ENCODE peak calls at places on chromosomes 4 and X, in five cellular contexts. F is GM12878, J is SK-N-SH, W is K562, C is HepG2. Z is an unnamed sample.

GRCh38 chrX:20218809-20219505 is 47.8 kb downstream of the RPS6KA3 start:
- DNase-seq in C (no peak), W (peak; percentile 54), J (no peak), F (no peak), Z (no peak)

GRCh38 chrX:19291086-19291485 is 52.6 kb upstream of the PDHA1 start:
- DNase-seq in J (no peak), C (no peak), F (no peak), W (no peak), Z (no peak)

GRCh38 chr4:153222162-153222789 is 18.0 kb downstream of the TRIM2 start:
- DNase-seq in W (no peak), F (no peak), J (peak; percentile 84), C (no peak), Z (no peak)

GRCh38 chr4:13527192-13527982 is 16.9 kb downstream of the NKX3-2 start:
- DNase-seq in J (peak; percentile 32), F (no peak), W (no peak), C (no peak), Z (no peak)

GRCh38 chr4:168152837-168153500 is 60.6 kb downstream of the ANXA10 start:
- DNase-seq in F (no peak), J (no peak), C (no peak), W (no peak), Z (no peak)

GRCh38 chrX:150100261-150100660 is 162.0 kb upstream of the EOLA2 start:
- DNase-seq in F (no peak), W (no peak), J (no peak), C (no peak), Z (no peak)

GRCh38 chr4:185589067-185589844 is 53.9 kb upstream of the PDLIM3 start:
- DNase-seq in W (no peak), C (no peak), J (no peak), F (no peak), Z (no peak)

GRCh38 chr4:25320374-25321172 is 8.0 kb downstream of the ZCCHC4 start:
- DNase-seq in W (no peak), F (no peak), J (no peak), C (no peak), Z (peak; percentile 67)

GRCh38 chr4:173761236-173761635 is 231.2 kb upstream of the HAND2 start:
- DNase-seq in C (no peak), F (no peak), J (no peak), W (no peak), Z (no peak)

GRCh38 chr4:158253350-158253980 is 43.2 kb downstream of the TMEM144 start:
- DNase-seq in C (peak; percentile 53), W (peak; percentile 69), J (peak; percentile 48), F (no peak), Z (peak; percentile 56)

GRCh38 chr4:75723117-75723801 is 1.1 kb upstream of the USO1 start:
- DNase-seq in W (peak; percentile 37), C (peak; percentile 53), J (peak; percentile 32), F (no peak), Z (no peak)

GRCh38 chr4:1206299-1207156 is 34.1 kb upstream of the SPON2 start:
- DNase-seq in F (no peak), J (no peak), W (no peak), C (no peak), Z (no peak)

GRCh38 chrX:37371578-37371981 is 22.4 kb downstream of the PRRG1 start:
- DNase-seq in W (no peak), F (no peak), J (no peak), C (no peak), Z (no peak)

GRCh38 chr4:124433500-124433899 is 279.0 kb downstream of the ANKRD50 start:
- DNase-seq in F (no peak), C (no peak), W (peak; percentile 2), J (no peak), Z (no peak)

GRCh38 chrX:70398899-70399298 is 24.2 kb upstream of the GDPD2 start:
- DNase-seq in F (no peak), J (no peak), C (peak; percentile 45), W (no peak), Z (peak; percentile 1)

GRCh38 chr4:113524096-113524495 is 237.4 kb downstream of the CAMK2D start:
- DNase-seq in J (no peak), W (no peak), C (no peak), F (peak; percentile 20), Z (no peak)

GRCh38 chr4:158946825-158947224 is 156.1 kb upstream of the RAPGEF2 start:
- DNase-seq in F (no peak), J (no peak), W (no peak), C (no peak), Z (no peak)

GRCh38 chr4:109472343-109472761 is 38.7 kb downstream of the SEC24B start:
- DNase-seq in F (no peak), W (peak; percentile 23), J (no peak), C (no peak), Z (no peak)

GRCh38 chrX:115234220-115234557 is 293 bp upstream of the LRCH2 start:
- DNase-seq in W (no peak), C (no peak), F (no peak), J (no peak), Z (no peak)

GRCh38 chr4:38563703-38564490 is 100.1 kb upstream of the KLF3 start:
- DNase-seq in J (no peak), F (no peak), C (no peak), W (no peak), Z (no peak)

GRCh38 chr4:77268108-77268507 is 111.1 kb downstream of the CCNG2 start:
- DNase-seq in C (no peak), J (no peak), W (no peak), F (no peak), Z (no peak)

GRCh38 chr4:113116414-113117345 is 67.2 kb downstream of the ANK2 start:
- DNase-seq in F (no peak), C (no peak), W (no peak), J (no peak), Z (no peak)

GRCh38 chrX:44748014-44748413 is 95.8 kb upstream of the DUSP21 start:
- DNase-seq in J (peak; percentile 40), F (no peak), W (peak; percentile 2), C (no peak), Z (no peak)

GRCh38 chr4:88803600-88804096 is 106.0 kb upstream of the NAP1L5 start:
- DNase-seq in F (peak; percentile 69), J (no peak), W (no peak), C (no peak), Z (no peak)

GRCh38 chr4:171857302-171858005 is 44.2 kb downstream of the GALNTL6 start:
- DNase-seq in J (no peak), C (no peak), F (no peak), W (peak; percentile 6), Z (no peak)

GRCh38 chrX:110759785-110760184 is 35.8 kb downstream of the CHRDL1 start:
- DNase-seq in W (no peak), F (no peak), J (no peak), C (no peak), Z (no peak)

GRCh38 chrX:110755061-110755460 is 40.6 kb downstream of the CHRDL1 start:
- DNase-seq in J (no peak), C (no peak), W (no peak), F (no peak), Z (no peak)

GRCh38 chrX:110750526-110751189 is 45.0 kb downstream of the CHRDL1 start:
- DNase-seq in F (no peak), C (no peak), W (no peak), J (no peak), Z (no peak)

GRCh38 chrX:110758781-110759180 is 36.8 kb downstream of the CHRDL1 start:
- DNase-seq in W (no peak), F (no peak), J (no peak), C (no peak), Z (no peak)

GRCh38 chrX:110755611-110756010 is 40.0 kb downstream of the CHRDL1 start:
- DNase-seq in J (no peak), W (no peak), C (no peak), F (no peak), Z (no peak)
- TF ChIP-seq GABPA in J (no peak), W (no peak), C (no peak), F (no peak), Z (no peak)

DNA sequence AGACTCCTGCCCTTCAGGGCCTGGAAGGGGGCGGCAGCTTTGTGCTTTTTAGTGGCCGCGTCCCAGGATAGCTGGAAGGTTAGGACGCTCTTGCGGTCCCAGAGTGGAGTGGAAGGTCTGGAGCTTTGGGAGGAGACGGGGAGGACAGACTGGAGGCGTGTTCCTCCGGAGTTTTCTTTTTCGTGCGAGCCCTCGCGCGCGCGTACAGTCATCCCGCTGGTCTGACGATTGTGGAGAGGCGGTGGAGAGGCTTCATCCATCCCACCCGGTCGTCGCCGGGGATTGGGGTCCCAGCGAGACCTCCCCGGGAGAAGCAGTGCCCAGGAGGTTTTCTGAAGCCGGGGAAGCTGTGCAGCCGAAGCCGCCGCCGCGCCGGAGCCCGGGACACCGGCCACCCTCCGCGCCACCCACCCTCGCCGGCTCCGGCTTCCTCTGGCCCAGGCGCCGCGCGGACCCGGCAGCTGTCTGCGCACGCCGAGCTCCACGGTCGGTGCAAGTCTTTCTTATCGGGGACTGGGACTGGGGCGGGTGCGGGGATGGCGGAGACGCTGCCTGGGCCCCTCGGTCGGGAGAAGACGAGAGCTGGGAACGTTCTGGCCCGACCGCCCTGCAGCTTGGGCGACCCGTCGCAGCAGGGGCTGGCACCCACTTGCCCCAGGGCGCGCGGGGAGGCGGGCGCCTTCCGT is at the start of gene EDNRA:
- DNase-seq in F (no peak), C (no peak), W (no peak), J (peak; percentile 84), Z (no peak)
- TF ChIP-seq REST in F (no peak), C (no peak), W (no peak), J (no peak), Z (no peak)

GRCh38 chrX:50818986-50819385 is 5.0 kb upstream of the SHROOM4 start:
- DNase-seq in J (no peak), F (no peak), W (no peak), C (no peak), Z (no peak)
- H3K27ac ChIP-seq in J (no peak overlapping the region), F (no peak overlapping the region), W (no peak overlapping the region), C (no peak overlapping the region), Z (no peak overlapping the region)

DNA sequence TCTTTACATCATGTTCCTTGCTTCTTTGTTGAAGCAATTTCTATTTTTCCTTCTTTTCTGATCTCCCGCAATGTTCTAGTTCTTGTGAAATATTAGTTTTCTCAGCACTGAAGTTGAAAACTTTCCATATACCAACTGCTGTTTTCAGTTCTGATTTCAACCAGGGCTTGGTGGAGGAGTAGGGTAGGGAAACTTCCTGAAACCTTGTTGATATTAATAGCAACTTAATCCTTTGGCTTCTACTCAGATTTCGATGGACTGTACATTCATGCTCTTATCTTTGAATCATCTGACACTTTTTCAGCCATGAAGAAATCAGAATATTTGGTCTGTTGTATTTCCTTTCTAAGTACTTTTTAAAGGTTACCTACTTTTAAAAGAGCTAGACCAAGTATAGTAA is 315.8 kb downstream of the RPA4 start:
- DNase-seq in J (no peak), C (no peak), F (no peak), W (no peak), Z (no peak)
- TF ChIP-seq GABPA in J (no peak), C (no peak), F (no peak), W (no peak), Z (no peak)

DNA sequence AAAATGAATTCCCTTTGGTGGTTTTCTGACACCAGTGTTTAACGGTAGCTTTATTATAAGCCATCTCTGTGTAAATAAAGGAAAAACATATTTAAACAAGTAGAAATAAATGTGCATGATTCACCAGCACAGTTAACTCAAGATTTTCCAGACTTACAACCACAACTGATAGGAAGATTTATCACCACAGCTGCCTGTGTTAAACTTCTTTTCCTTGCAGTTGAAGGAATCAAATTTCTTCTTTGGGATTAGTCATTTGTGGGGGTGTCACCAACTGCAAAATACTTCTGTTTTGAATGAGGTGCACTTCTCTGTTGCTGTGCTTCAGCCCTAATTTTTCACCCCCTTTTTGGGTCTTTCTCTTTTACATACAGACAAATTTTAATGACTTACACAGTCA is 128.1 kb upstream of the STK26 start:
- DNase-seq in C (no peak), W (peak; percentile 58), J (no peak), F (no peak), Z (no peak)
- TF ChIP-seq REST in C (no peak), W (no peak), J (no peak), F (no peak), Z (no peak)

Z was measured in HL-60.